ENCODE peak calls at places on chromosome 21, in five cellular contexts. U, S, L, H and E are unnamed samples.

GRCh38 chr21:44784810-44785209 is 16.8 kb downstream of the UBE2G2 start:
- DNase-seq in U (no peak), L (no peak), S (no peak), H (no peak), E (no peak)

GRCh38 chr21:35748683-35749314 is 311.5 kb downstream of the SETD4 start:
- DNase-seq in U (no peak), H (no peak), S (no peak), L (no peak), E (no peak)

GRCh38 chr21:31560479-31560878 is 99.0 kb upstream of the SOD1 start:
- DNase-seq in S (no peak), U (no peak), H (no peak), L (no peak), E (no peak)

GRCh38 chr21:43196789-43197188 is 28.0 kb downstream of the CRYAA start:
- DNase-seq in U (no peak), H (no peak), L (peak; percentile 84), S (peak; percentile 71), E (no peak)

GRCh38 chr21:29306920-29307319 is 8.2 kb downstream of the BACH1 start:
- DNase-seq in S (no peak), U (no peak), H (no peak), L (no peak), E (no peak)

GRCh38 chr21:41506526-41507520 is 1.1 kb downstream of the TMPRSS2 start:
- DNase-seq in L (peak; percentile 84), U (no peak), S (no peak), H (peak; percentile 5), E (no peak)

GRCh38 chr21:42352433-42353095 is 1.8 kb upstream of the TFF2 start:
- DNase-seq in U (no peak), S (no peak), L (peak; percentile 41), H (no peak), E (no peak)

GRCh38 chr21:33031152-33031551 is 5.4 kb downstream of the OLIG2 start:
- DNase-seq in L (no peak), U (no peak), S (no peak), H (no peak), E (no peak)

GRCh38 chr21:42429021-42429420 is 25.3 kb downstream of the UBASH3A start:
- DNase-seq in S (no peak), L (peak; percentile 13), H (no peak), U (no peak), E (no peak)

GRCh38 chr21:27582246-27582945 is 615.5 kb upstream of the ADAMTS5 start:
- DNase-seq in U (no peak), H (no peak), L (no peak), S (no peak), E (no peak)

GRCh38 chr21:31589820-31590219 is 69.7 kb upstream of the SOD1 start:
- DNase-seq in H (no peak), U (no peak), L (no peak), S (no peak), E (no peak)

GRCh38 chr21:42695324-42696025 is 42.1 kb downstream of the PDE9A start:
- DNase-seq in H (peak; percentile 75), S (no peak), L (no peak), U (no peak), E (peak; percentile 69)

GRCh38 chr21:42840411-42841155 is 38.8 kb downstream of the WDR4 start:
- DNase-seq in S (no peak), L (peak; percentile 3), H (no peak), U (no peak), E (no peak)

GRCh38 chr21:43865471-43866181 is 603 bp downstream of the AGPAT3 start:
- DNase-seq in H (peak; percentile 64), L (no peak), U (peak; percentile 39), S (peak; percentile 36), E (no peak)

GRCh38 chr21:45887788-45888187 is 93.8 kb upstream of the COL6A1 start:
- DNase-seq in U (no peak), H (no peak), L (peak; percentile 53), S (no peak), E (no peak)

GRCh38 chr21:26169611-26170470 is 729 bp downstream of the APP start:
- DNase-seq in L (peak; percentile 85), U (peak; percentile 14), S (peak; percentile 61), H (peak; percentile 75), E (no peak)

GRCh38 chr21:14466715-14467114 is 79.4 kb downstream of the SAMSN1 start:
- DNase-seq in S (no peak), U (no peak), H (no peak), L (no peak), E (no peak)

GRCh38 chr21:41875086-41875485 is 4.1 kb downstream of the PRDM15 start:
- DNase-seq in U (no peak), S (no peak), L (no peak), H (no peak), E (no peak)

GRCh38 chr21:28393279-28393678 is 599.4 kb downstream of the LTN1 start:
- DNase-seq in U (no peak), S (peak; percentile 93), H (no peak), L (peak; percentile 74), E (no peak)

GRCh38 chr21:27647401-27647800 is 680.5 kb upstream of the ADAMTS5 start:
- DNase-seq in U (no peak), S (no peak), H (no peak), L (no peak), E (no peak)